ENCODE peak calls at places on chromosomes 12 and 14, in nine cellular contexts. I is PC-3; P is effector memory CD4-positive, alpha-beta T cell; B is mammary epithelial cell; Z is SK-N-MC; G is aorta; Q is left ventricle myocardium inferior; L is brain microvascular endothelial cell; K is CD8-positive, alpha-beta T cell. Y is an unnamed sample.
A peak's percentile ranks its signal among the peaks of the same experiment; 100 is the strongest.

GRCh38 chr12:12508612-12509011 is 54.1 kb downstream of the DUSP16 start:
- DNase-seq in G (no peak), K (no peak), Z (no peak), L (no peak), B (peak; percentile 62), P (no peak), Q (no peak), I (no peak), Y (no peak)

GRCh38 chr12:33438890-33439586 is 581 bp downstream of the SYT10 start:
- DNase-seq in I (no peak), L (no peak), Z (no peak), Q (no peak), B (peak; percentile 24), G (no peak), P (no peak), K (no peak), Y (peak; percentile 36)

GRCh38 chr14:103522649-103523582 is at the start of gene CKB:
- DNase-seq in P (no peak), G (peak; percentile 58), Q (peak; percentile 75), Z (no peak), I (peak; percentile 65), K (no peak), B (no peak), L (peak; percentile 22), Y (no peak)

GRCh38 chr14:104681689-104682074 is 7.7 kb upstream of the INF2 start:
- DNase-seq in G (peak; percentile 94), Z (no peak), B (peak; percentile 77), I (peak; percentile 90), Q (peak; percentile 92), K (no peak), P (no peak), L (peak; percentile 78), Y (peak; percentile 96)

GRCh38 chr14:73339846-73340565 is 102.7 kb downstream of the PAPLN start:
- DNase-seq in G (no peak), P (no peak), B (no peak), I (no peak), Z (no peak), K (no peak), Q (no peak), L (no peak), Y (no peak)

GRCh38 chr12:112102127-112102526 is 6.5 kb downstream of the NAA25 start:
- DNase-seq in L (no peak), P (no peak), G (no peak), Z (no peak), I (no peak), Q (no peak), B (no peak), K (no peak), Y (no peak)

GRCh38 chr14:104827173-104828055 is 26.5 kb downstream of the ZBTB42 start:
- DNase-seq in I (peak; percentile 60), K (peak; percentile 60), G (no peak), P (peak; percentile 50), Q (no peak), Z (no peak), B (peak; percentile 20), L (no peak), Y (peak; percentile 75)

GRCh38 chr12:49872381-49872780 is 29.5 kb upstream of the BCDIN3D start:
- DNase-seq in Z (no peak), B (no peak), Q (no peak), I (no peak), K (no peak), G (no peak), L (no peak), P (no peak), Y (no peak)

GRCh38 chr12:64216239-64216638 is 5.9 kb downstream of the KICS2 start:
- DNase-seq in Q (no peak), K (no peak), L (no peak), Z (no peak), B (no peak), G (no peak), P (no peak), I (no peak), Y (no peak)

GRCh38 chr12:54958048-54958658 is 26.4 kb downstream of the TESPA1 start:
- DNase-seq in Z (peak; percentile 91), P (peak; percentile 40), K (peak; percentile 48), I (peak; percentile 87), L (peak; percentile 55), Q (no peak), G (no peak), B (peak; percentile 50), Y (no peak)

GRCh38 chr14:92340938-92341337 is 18.0 kb downstream of the SLC24A4 start:
- DNase-seq in B (no peak), L (no peak), Z (no peak), Q (no peak), P (no peak), I (no peak), K (no peak), G (no peak), Y (no peak)

GRCh38 chr12:57770734-57771133 is 1.2 kb downstream of the METTL1 start:
- DNase-seq in P (no peak), K (no peak), B (no peak), L (no peak), I (no peak), G (no peak), Z (no peak), Q (no peak), Y (no peak)

GRCh38 chr12:52975820-52976573 is 27.1 kb downstream of the KRT18 start:
- DNase-seq in K (no peak), I (peak; percentile 67), B (peak; percentile 25), G (no peak), P (no peak), L (peak; percentile 17), Q (no peak), Z (no peak), Y (peak; percentile 69)

GRCh38 chr12:20601668-20602280 is 93.4 kb upstream of the SLCO1C1 start:
- DNase-seq in B (no peak), P (no peak), Q (no peak), K (no peak), G (no peak), I (peak; percentile 55), L (no peak), Z (no peak), Y (no peak)

GRCh38 chr14:99015833-99016232 is 256.2 kb downstream of the BCL11B start:
- DNase-seq in P (no peak), Z (no peak), B (no peak), K (no peak), I (no peak), Q (no peak), L (no peak), G (no peak), Y (peak; percentile 52)

GRCh38 chr14:104970231-104971068 is 7.7 kb downstream of the AHNAK2 start:
- DNase-seq in P (no peak), G (peak; percentile 87), I (peak; percentile 86), Q (peak; percentile 64), Z (no peak), L (peak; percentile 85), B (peak; percentile 81), K (no peak), Y (peak; percentile 98)

GRCh38 chr12:71627438-71628002 is 36.1 kb downstream of the ZFC3H1 start:
- DNase-seq in Q (no peak), L (no peak), B (peak; percentile 12), I (peak; percentile 59), Z (no peak), P (no peak), K (no peak), G (no peak), Y (no peak)

GRCh38 chr14:36505193-36505815 is 14.7 kb downstream of the NKX2-1 start:
- DNase-seq in B (no peak), G (no peak), I (no peak), Q (no peak), K (no peak), Z (no peak), P (no peak), L (no peak), Y (peak; percentile 57)

GRCh38 chr12:85274076-85274415 is 6.0 kb upstream of the ALX1 start:
- DNase-seq in K (no peak), P (no peak), Z (no peak), Q (no peak), I (no peak), G (no peak), B (no peak), L (no peak), Y (no peak)
- H3K4me3 ChIP-seq in K (no peak overlapping the region), P (no peak overlapping the region), Z (no peak overlapping the region), Q (no peak overlapping the region), I (no peak overlapping the region), G (no peak overlapping the region), B (no peak overlapping the region), L (no peak overlapping the region), Y (no peak overlapping the region)

GRCh38 chr12:6536894-6537579 is 2.7 kb downstream of the GAPDH start:
- DNase-seq in B (no peak), L (no peak), P (no peak), K (no peak), G (no peak), I (no peak), Q (no peak), Z (no peak), Y (no peak)
- H3K4me3 ChIP-seq in B (no peak overlapping the region), L (peak overlapping the region; percentile 99), P (no peak overlapping the region), K (no peak overlapping the region), G (no peak overlapping the region), I (peak overlapping the region; percentile 97), Q (peak overlapping the region; percentile 99), Z (peak overlapping the region; percentile 97), Y (peak overlapping the region; percentile 87)

DNA sequence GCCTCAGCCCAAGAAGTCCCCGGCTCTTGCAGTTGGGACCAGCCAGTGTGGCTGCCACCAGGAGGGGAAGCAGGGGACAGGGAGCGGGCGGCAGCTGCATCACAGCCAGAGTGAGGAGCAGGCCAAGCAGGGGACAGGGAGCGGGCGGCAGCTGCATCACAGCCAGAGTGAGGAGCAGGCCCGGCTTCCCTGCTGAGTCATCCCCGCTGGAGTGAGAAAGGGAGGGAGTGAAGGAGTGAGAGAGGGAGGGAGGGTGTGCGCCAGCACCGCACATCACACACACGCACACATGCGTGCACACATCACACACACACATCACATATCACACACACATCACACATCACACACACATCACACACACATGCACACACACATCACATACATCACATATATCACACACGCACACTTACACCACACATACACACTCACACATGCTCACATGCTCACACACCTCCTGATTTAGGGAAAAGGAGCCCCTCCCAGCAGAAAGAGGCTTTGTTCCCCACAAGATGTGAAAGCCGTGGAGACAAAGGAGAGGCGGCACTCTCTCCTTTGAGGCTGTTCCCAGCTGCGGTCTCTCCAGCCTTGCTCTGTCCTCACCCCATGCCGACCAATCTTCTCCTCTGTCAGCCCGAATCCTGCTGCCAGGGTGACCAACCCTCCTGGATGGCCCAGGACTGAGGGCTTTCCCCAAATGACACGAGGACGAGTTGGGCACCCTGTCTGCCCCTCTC is 16.8 kb upstream of the ZDHHC22 start:
- DNase-seq in P (no peak), Z (no peak), B (peak; percentile 40), G (peak; percentile 68), K (no peak), Q (peak; percentile 36), L (peak; percentile 57), I (peak; percentile 76), Y (no peak)
- H3K4me3 ChIP-seq in P (no peak overlapping the region), Z (no peak overlapping the region), B (no peak overlapping the region), G (no peak overlapping the region), K (no peak overlapping the region), Q (no peak overlapping the region), L (no peak overlapping the region), I (no peak overlapping the region), Y (no peak overlapping the region)

GRCh38 chr14:22266683-22267082 is 322.3 kb downstream of the DAD1 start:
- DNase-seq in B (no peak), P (no peak), G (no peak), Z (no peak), Q (no peak), L (no peak), K (no peak), I (peak; percentile 58), Y (no peak)
- H3K4me3 ChIP-seq in B (no peak overlapping the region), P (no peak overlapping the region), G (no peak overlapping the region), Z (no peak overlapping the region), Q (no peak overlapping the region), L (no peak overlapping the region), K (no peak overlapping the region), I (no peak overlapping the region), Y (no peak overlapping the region)